ENCODE peak calls at places on chromosomes 11 and 22, in nine cellular contexts. Q is nucleus accumbens, D is left lung, W is iris pigment epithelial cell, S is H9, A is left ventricle myocardium superior, H is tibial artery, Y is AG04450, V is 8988T. G is an unnamed sample.

GRCh38 chr22:45320326-45320976 is 10.7 kb downstream of the FAM118A start:
- DNase-seq in Q (no peak), D (no peak), W (peak), S (no peak), A (no peak), H (no peak), Y (peak), V (no peak), G (no peak)

GRCh38 chr11:102850973-102851745 is 7.8 kb upstream of the MMP3 start:
- DNase-seq in Q (no peak), D (no peak), W (peak), S (no peak), A (no peak), H (no peak), Y (peak), V (no peak), G (peak)

GRCh38 chr11:32438883-32439487 is 3.6 kb upstream of the WT1 start:
- DNase-seq in Q (no peak), D (no peak), W (peak), S (no peak), A (no peak), H (no peak), Y (no peak), V (no peak), G (no peak)

GRCh38 chr11:65225284-65226102 is 36.3 kb upstream of the POLA2 start:
- DNase-seq in Q (peak), D (peak), W (peak), S (peak), A (peak), H (peak), Y (peak), V (no peak), G (peak)

GRCh38 chr11:134418119-134418840 is 6.2 kb upstream of the B3GAT1 start:
- DNase-seq in Q (no peak), D (no peak), W (peak), S (no peak), A (no peak), H (no peak), Y (no peak), V (no peak), G (no peak)

GRCh38 chr11:124839051-124839971 is 25.9 kb upstream of the ROBO3 start:
- DNase-seq in Q (no peak), D (no peak), W (no peak), S (peak), A (no peak), H (no peak), Y (no peak), V (no peak), G (no peak)

GRCh38 chr11:11849127-11849746 is 7.5 kb downstream of the USP47 start:
- DNase-seq in Q (no peak), D (peak), W (peak), S (peak), A (peak), H (no peak), Y (no peak), V (no peak), G (peak)

GRCh38 chr11:60853469-60853950 is 2.2 kb downstream of the PTGDR2 start:
- DNase-seq in Q (no peak), D (no peak), W (no peak), S (no peak), A (no peak), H (no peak), Y (no peak), V (no peak), G (no peak)

GRCh38 chr22:22923930-22924329 is 36.3 kb downstream of the IGLL5 start:
- DNase-seq in Q (no peak), D (no peak), W (no peak), S (no peak), A (no peak), H (no peak), Y (no peak), V (no peak), G (no peak)

GRCh38 chr22:39179841-39180335 is 27.4 kb upstream of the CBX7 start:
- DNase-seq in Q (no peak), D (no peak), W (no peak), S (peak), A (no peak), H (peak), Y (no peak), V (no peak), G (no peak)

GRCh38 chr11:59787816-59788215 is 22.8 kb downstream of the MRPL16 start:
- DNase-seq in Q (no peak), D (no peak), W (peak), S (no peak), A (no peak), H (no peak), Y (no peak), V (no peak), G (peak)

GRCh38 chr11:89443366-89444303 is 47.5 kb downstream of the NOX4 start:
- DNase-seq in Q (no peak), D (no peak), W (peak), S (no peak), A (no peak), H (no peak), Y (no peak), V (no peak), G (no peak)

GRCh38 chr22:35752172-35752832 is 34.6 kb downstream of the APOL5 start:
- DNase-seq in Q (no peak), D (no peak), W (no peak), S (no peak), A (no peak), H (no peak), Y (no peak), V (no peak), G (no peak)

GRCh38 chr11:6156628-6157367 is 13.3 kb downstream of the OR52B2 start:
- DNase-seq in Q (no peak), D (no peak), W (no peak), S (no peak), A (no peak), H (no peak), Y (no peak), V (no peak), G (no peak)

GRCh38 chr11:111105566-111105965 is 140.0 kb upstream of the POU2AF2 start:
- DNase-seq in Q (no peak), D (no peak), W (peak), S (no peak), A (no peak), H (no peak), Y (no peak), V (no peak), G (no peak)

GRCh38 chr11:115497303-115497702 is 6.9 kb downstream of the CADM1 start:
- DNase-seq in Q (no peak), D (no peak), W (no peak), S (no peak), A (no peak), H (no peak), Y (no peak), V (no peak), G (peak)

GRCh38 chr22:19965771-19966709 is 24.4 kb upstream of the TXNRD2 start:
- DNase-seq in Q (no peak), D (no peak), W (no peak), S (peak), A (no peak), H (no peak), Y (no peak), V (no peak), G (no peak)

GRCh38 chr11:58562375-58562800 is 13.3 kb downstream of the LPXN start:
- DNase-seq in Q (no peak), D (no peak), W (no peak), S (no peak), A (no peak), H (no peak), Y (no peak), V (no peak), G (no peak)

GRCh38 chr11:113240389-113240788 is 74.0 kb upstream of the TTC12 start:
- DNase-seq in Q (no peak), D (no peak), W (no peak), S (no peak), A (no peak), H (no peak), Y (no peak), V (no peak), G (no peak)

GRCh38 chr11:32420937-32421532 is 14.3 kb downstream of the WT1 start:
- DNase-seq in Q (no peak), D (no peak), W (no peak), S (no peak), A (peak), H (no peak), Y (no peak), V (no peak), G (peak)

GRCh38 chr11:17578958-17579357 is 31.9 kb downstream of the OTOG start:
- DNase-seq in Q (no peak), D (no peak), W (no peak), S (no peak), A (no peak), H (no peak), Y (no peak), V (no peak), G (no peak)

GRCh38 chr22:24601217-24602104 is 1.5 kb upstream of the GGT1 start:
- DNase-seq in Q (no peak), D (peak), W (no peak), S (no peak), A (peak), H (no peak), Y (no peak), V (no peak), G (no peak)

GRCh38 chr11:126915430-126915829 is 85.1 kb downstream of the KIRREL3 start:
- DNase-seq in Q (no peak), D (no peak), W (no peak), S (no peak), A (no peak), H (no peak), Y (no peak), V (no peak), G (no peak)